ENCODE peak calls at places on chromosomes 7 and 10, in six cellular contexts. I is hepatocyte, V is endothelial cell of umbilical vein, P is HepG2, Z is PC-9, Q is PC-3. Y is an unnamed sample.

GRCh38 chr10:25405871-25406270 is 231.1 kb downstream of the GPR158 start:
- DNase-seq in I (no peak), V (no peak), P (no peak), Z (no peak), Q (no peak), Y (no peak)

GRCh38 chr10:61028861-61029361 is 84.9 kb upstream of the RHOBTB1 start:
- DNase-seq in I (no peak), V (no peak), P (peak; percentile 30), Z (no peak), Q (peak; percentile 73), Y (peak; percentile 5)

GRCh38 chr10:49663596-49663995 is 15.9 kb upstream of the C10orf53 start:
- DNase-seq in I (no peak), V (no peak), P (no peak), Z (no peak), Q (no peak), Y (no peak)

GRCh38 chr7:96045919-96046318 is 273.6 kb downstream of the DYNC1I1 start:
- DNase-seq in I (no peak), V (no peak), P (no peak), Z (no peak), Q (peak; percentile 11), Y (no peak)

GRCh38 chr10:110399163-110400094 is 94.7 kb upstream of the SMNDC1 start:
- DNase-seq in I (peak; percentile 70), V (peak; percentile 95), P (peak; percentile 79), Z (peak; percentile 64), Q (peak; percentile 96), Y (peak; percentile 99)

GRCh38 chr10:97327348-97328294 is 6.9 kb downstream of the FRAT2 start:
- DNase-seq in I (peak; percentile 37), V (no peak), P (peak; percentile 96), Z (no peak), Q (peak; percentile 66), Y (no peak)

GRCh38 chr10:121188005-121188404 is 336.8 kb downstream of the WDR11 start:
- DNase-seq in I (peak; percentile 80), V (no peak), P (no peak), Z (no peak), Q (no peak), Y (no peak)

GRCh38 chr7:113197274-113197673 is 78.9 kb upstream of the SMIM30 start:
- DNase-seq in I (no peak), V (no peak), P (no peak), Z (no peak), Q (peak; percentile 55), Y (peak; percentile 89)

GRCh38 chr7:90469554-90469953 is at the start of gene PTTG1IP2:
- DNase-seq in I (no peak), V (no peak), P (no peak), Z (no peak), Q (no peak), Y (no peak)

GRCh38 chr10:50809596-50809995 is 69.9 kb downstream of the ASAH2B start:
- DNase-seq in I (no peak), V (no peak), P (no peak), Z (no peak), Q (peak; percentile 50), Y (no peak)

GRCh38 chr7:93044147-93044810 is 73.5 kb downstream of the SAMD9 start:
- DNase-seq in I (no peak), V (peak; percentile 26), P (no peak), Z (no peak), Q (peak; percentile 27), Y (peak; percentile 34)

GRCh38 chr10:43208147-43209063 is 58.5 kb downstream of the RASGEF1A start:
- DNase-seq in I (no peak), V (no peak), P (no peak), Z (no peak), Q (no peak), Y (no peak)

GRCh38 chr10:84493951-84494848 is 165.8 kb downstream of the CCSER2 start:
- DNase-seq in I (peak; percentile 36), V (peak; percentile 67), P (no peak), Z (peak; percentile 81), Q (peak; percentile 83), Y (peak; percentile 37)

GRCh38 chr10:99368646-99369045 is 39.5 kb downstream of the CNNM1 start:
- DNase-seq in I (no peak), V (no peak), P (peak; percentile 27), Z (no peak), Q (no peak), Y (no peak)

GRCh38 chr10:109259293-109259692 is 664.0 kb downstream of the XPNPEP1 start:
- DNase-seq in I (no peak), V (no peak), P (no peak), Z (no peak), Q (peak; percentile 68), Y (peak; percentile 77)

GRCh38 chr10:117534321-117535044 is 8.1 kb upstream of the EMX2 start:
- DNase-seq in I (peak; percentile 36), V (no peak), P (peak; percentile 28), Z (no peak), Q (no peak), Y (no peak)

GRCh38 chr10:75547391-75548298 is 116.2 kb downstream of the LRMDA start:
- DNase-seq in I (peak; percentile 34), V (no peak), P (no peak), Z (no peak), Q (peak; percentile 85), Y (peak; percentile 58)

GRCh38 chr7:131538071-131538790 is 18.2 kb downstream of the PODXL start:
- DNase-seq in I (peak; percentile 48), V (peak; percentile 32), P (no peak), Z (peak; percentile 94), Q (peak; percentile 88), Y (peak; percentile 69)

GRCh38 chr7:115008465-115009114 is 86.7 kb downstream of the MDFIC start:
- DNase-seq in I (peak; percentile 5), V (no peak), P (no peak), Z (no peak), Q (no peak), Y (peak; percentile 76)

GRCh38 chr10:46106410-46107255 is 60.6 kb upstream of the MSMB start:
- DNase-seq in I (peak; percentile 71), V (peak; percentile 34), P (peak; percentile 73), Z (peak; percentile 63), Q (peak; percentile 26), Y (peak; percentile 39)

GRCh38 chr10:132669208-132669861 is 116.6 kb downstream of the NKX6-2 start:
- DNase-seq in I (no peak), V (no peak), P (no peak), Z (no peak), Q (no peak), Y (no peak)

GRCh38 chr7:33764752-33765451 is 140.4 kb upstream of the BMPER start:
- DNase-seq in I (peak; percentile 53), V (peak; percentile 94), P (peak; percentile 46), Z (no peak), Q (peak; percentile 65), Y (peak; percentile 77)

GRCh38 chr7:26178272-26178960 is 22.1 kb downstream of the HNRNPA2B1 start:
- DNase-seq in I (no peak), V (no peak), P (no peak), Z (no peak), Q (no peak), Y (no peak)

GRCh38 chr7:108291791-108292440 is 161.8 kb upstream of the LAMB4 start:
- DNase-seq in I (no peak), V (no peak), P (no peak), Z (no peak), Q (no peak), Y (no peak)

GRCh38 chr7:146635200-146636032 is 518.8 kb downstream of the CNTNAP2 start:
- DNase-seq in I (peak; percentile 4), V (no peak), P (no peak), Z (no peak), Q (peak; percentile 27), Y (no peak)

GRCh38 chr10:93190377-93190776 is 116.7 kb downstream of the CYP26A1 start:
- DNase-seq in I (no peak), V (no peak), P (no peak), Z (no peak), Q (no peak), Y (no peak)
- H2AFZ ChIP-seq in I (no peak overlapping the region), V (no peak overlapping the region), P (no peak overlapping the region), Z (no peak overlapping the region), Q (no peak overlapping the region), Y (no peak overlapping the region)

GRCh38 chr10:100653957-100654834 is 91.2 kb upstream of the PAX2 start:
- DNase-seq in I (peak; percentile 69), V (no peak), P (no peak), Z (no peak), Q (no peak), Y (peak; percentile 33)
- TF ChIP-seq EZH2 in I (peak; percentile 31), V (peak; percentile 71), P (no peak), Z (no peak), Q (no peak), Y (peak; percentile 33)

GRCh38 chr10:3652886-3653285 is 132.1 kb downstream of the KLF6 start:
- DNase-seq in I (no peak), V (no peak), P (no peak), Z (no peak), Q (no peak), Y (no peak)
- H2AFZ ChIP-seq in I (no peak overlapping the region), V (no peak overlapping the region), P (no peak overlapping the region), Z (no peak overlapping the region), Q (no peak overlapping the region), Y (peak overlapping the region; percentile 75)

GRCh38 chr7:68491523-68492358 is 1106.5 kb upstream of the AUTS2 start:
- DNase-seq in I (no peak), V (no peak), P (no peak), Z (no peak), Q (no peak), Y (no peak)
- TF ChIP-seq EZH2 in I (no peak), V (no peak), P (no peak), Z (no peak), Q (no peak), Y (no peak)

GRCh38 chr10:101778781-101779543 is 3.0 kb upstream of the FGF8 start:
- DNase-seq in I (peak; percentile 72), V (peak; percentile 43), P (no peak), Z (no peak), Q (no peak), Y (peak; percentile 33)
- H2AFZ ChIP-seq in I (peak overlapping the region; percentile 50), V (peak overlapping the region; percentile 52), P (no peak overlapping the region), Z (no peak overlapping the region), Q (no peak overlapping the region), Y (no peak overlapping the region)

DNA sequence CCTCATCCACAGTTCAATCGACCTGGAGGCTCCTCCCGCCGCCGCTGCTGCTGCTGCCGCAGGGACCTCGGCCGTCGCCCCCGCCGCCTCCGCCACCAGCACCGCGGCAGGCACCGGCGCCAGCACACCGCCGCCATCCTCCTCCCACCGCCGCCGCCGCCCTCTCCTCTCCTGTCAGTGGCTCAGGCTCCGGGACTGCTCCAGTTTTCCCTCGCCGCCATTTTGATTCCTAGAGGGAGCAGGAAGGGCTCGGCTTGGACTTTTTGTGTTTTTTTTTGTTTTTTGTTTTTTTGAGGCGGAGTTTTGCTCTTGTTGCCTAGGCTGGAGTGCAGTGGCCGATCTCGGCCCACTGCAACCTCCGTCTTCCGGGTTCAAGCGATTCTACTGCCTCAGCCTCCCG is 3.0 kb upstream of the MCM10 start:
- DNase-seq in I (no peak), V (no peak), P (no peak), Z (peak; percentile 25), Q (no peak), Y (no peak)
- TF ChIP-seq EZH2 in I (no peak), V (no peak), P (no peak), Z (no peak), Q (no peak), Y (no peak)

GRCh38 chr7:80602007-80602406 is 36.4 kb upstream of the CD36 start:
- DNase-seq in I (no peak), V (no peak), P (no peak), Z (no peak), Q (no peak), Y (no peak)
- H2AFZ ChIP-seq in I (no peak overlapping the region), V (no peak overlapping the region), P (no peak overlapping the region), Z (no peak overlapping the region), Q (no peak overlapping the region), Y (peak overlapping the region; percentile 18)

Y was measured in fibroblast of lung.